ENCODE peak calls at places on chromosomes 2 and 18, in six cellular contexts. H is left ventricle myocardium inferior; R is mammary epithelial cell; G is sigmoid colon; Q is CD4-positive, CD25-positive, alpha-beta regulatory T cell; M is aorta. D is an unnamed sample.

GRCh38 chr2:69628325-69629038 is 15.1 kb downstream of the AAK1 start:
- DNase-seq in H (no peak), R (no peak), G (no peak), Q (peak; percentile 65), M (no peak), D (no peak)

GRCh38 chr2:26479971-26480750 is 2.2 kb upstream of the OTOF start:
- DNase-seq in H (no peak), R (no peak), G (no peak), Q (no peak), M (no peak), D (no peak)

GRCh38 chr2:8548871-8549221 is 133.0 kb upstream of the ID2 start:
- DNase-seq in H (no peak), R (no peak), G (peak; percentile 52), Q (no peak), M (peak; percentile 36), D (no peak)

GRCh38 chr2:151762694-151763093 is 28.4 kb upstream of the NEB start:
- DNase-seq in H (no peak), R (no peak), G (no peak), Q (no peak), M (no peak), D (no peak)

GRCh38 chr2:125696573-125696972 is 959.4 kb upstream of the GYPC start:
- DNase-seq in H (no peak), R (no peak), G (no peak), Q (no peak), M (no peak), D (no peak)

GRCh38 chr2:42856106-42856860 is 63.9 kb upstream of the HAAO start:
- DNase-seq in H (no peak), R (no peak), G (peak; percentile 48), Q (no peak), M (peak; percentile 56), D (peak; percentile 3)

GRCh38 chr18:75072672-75073371 is 136.1 kb downstream of the PTGR3 start:
- DNase-seq in H (no peak), R (no peak), G (peak; percentile 54), Q (no peak), M (no peak), D (no peak)

GRCh38 chr2:73212098-73212447 is 2.0 kb upstream of the SMYD5 start:
- DNase-seq in H (no peak), R (no peak), G (no peak), Q (no peak), M (no peak), D (no peak)

GRCh38 chr2:61029533-61029932 is 11.5 kb upstream of the PUS10 start:
- DNase-seq in H (no peak), R (no peak), G (no peak), Q (no peak), M (no peak), D (no peak)

GRCh38 chr2:119004602-119005001 is 62.6 kb downstream of the MARCO start:
- DNase-seq in H (no peak), R (peak; percentile 81), G (no peak), Q (no peak), M (no peak), D (no peak)

GRCh38 chr2:121372756-121373353 is 87.9 kb upstream of the TFCP2L1 start:
- DNase-seq in H (no peak), R (no peak), G (no peak), Q (no peak), M (no peak), D (no peak)

GRCh38 chr18:41389936-41390667 is 564.9 kb upstream of the PIK3C3 start:
- DNase-seq in H (no peak), R (no peak), G (no peak), Q (no peak), M (no peak), D (no peak)

GRCh38 chr2:137809837-137810236 is 154.4 kb upstream of the HNMT start:
- DNase-seq in H (no peak), R (no peak), G (no peak), Q (no peak), M (no peak), D (no peak)

GRCh38 chr18:58195278-58195721 is 151.3 kb downstream of the NEDD4L start:
- DNase-seq in H (no peak), R (peak; percentile 73), G (peak; percentile 70), Q (peak; percentile 32), M (no peak), D (no peak)

GRCh38 chr2:85009019-85009618 is 38.2 kb downstream of the KCMF1 start:
- DNase-seq in H (no peak), R (no peak), G (no peak), Q (no peak), M (no peak), D (no peak)

GRCh38 chr2:217090024-217090473 is 230.2 kb upstream of the TNP1 start:
- DNase-seq in H (no peak), R (no peak), G (no peak), Q (peak; percentile 38), M (no peak), D (no peak)

GRCh38 chr2:42094114-42094513 is 46.3 kb downstream of the PKDCC start:
- DNase-seq in H (no peak), R (no peak), G (no peak), Q (no peak), M (no peak), D (no peak)

GRCh38 chr2:36562245-36562644 is 35.7 kb downstream of the FEZ2 start:
- DNase-seq in H (no peak), R (no peak), G (no peak), Q (no peak), M (no peak), D (no peak)

GRCh38 chr2:69242651-69243051 is 144.4 kb downstream of the GFPT1 start:
- DNase-seq in H (no peak), R (no peak), G (no peak), Q (no peak), M (no peak), D (no peak)

GRCh38 chr2:143901185-143901842 is 618.6 kb downstream of the ZEB2 start:
- DNase-seq in H (no peak), R (peak; percentile 90), G (no peak), Q (no peak), M (no peak), D (no peak)

GRCh38 chr2:10258726-10259125 is 44.0 kb upstream of the HPCAL1 start:
- DNase-seq in H (peak; percentile 1), R (no peak), G (peak; percentile 40), Q (no peak), M (peak; percentile 15), D (peak; percentile 34)

DNA sequence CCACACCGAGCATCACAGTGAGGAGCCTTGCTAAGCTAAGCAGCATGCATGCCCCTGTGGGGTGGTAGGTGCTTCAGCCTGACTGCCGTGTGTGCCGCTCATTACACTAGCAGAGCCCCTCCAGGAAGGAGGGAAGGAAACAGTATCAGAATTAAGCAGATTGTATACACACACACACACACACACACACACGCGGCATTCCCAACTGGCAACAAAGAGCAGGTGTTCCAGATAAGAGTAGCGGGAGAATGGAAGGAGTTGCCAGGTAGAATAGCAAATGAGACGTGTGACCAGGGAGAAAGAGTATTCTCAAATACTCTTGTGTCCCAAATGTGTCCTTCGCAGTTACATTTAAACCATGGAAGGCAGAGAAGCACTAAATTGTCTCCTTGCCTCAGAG is 47.6 kb upstream of the TTC39C start:
- DNase-seq in H (no peak), R (no peak), G (no peak), Q (no peak), M (no peak), D (no peak)
- H3K9me3 ChIP-seq in H (no peaks in the 10 kb centered on the region), R (no peaks in the 10 kb centered on the region), G (no peaks in the 10 kb centered on the region), Q (no peaks in the 10 kb centered on the region), M (no peaks in the 10 kb centered on the region), D (no peaks in the 10 kb centered on the region)

DNA sequence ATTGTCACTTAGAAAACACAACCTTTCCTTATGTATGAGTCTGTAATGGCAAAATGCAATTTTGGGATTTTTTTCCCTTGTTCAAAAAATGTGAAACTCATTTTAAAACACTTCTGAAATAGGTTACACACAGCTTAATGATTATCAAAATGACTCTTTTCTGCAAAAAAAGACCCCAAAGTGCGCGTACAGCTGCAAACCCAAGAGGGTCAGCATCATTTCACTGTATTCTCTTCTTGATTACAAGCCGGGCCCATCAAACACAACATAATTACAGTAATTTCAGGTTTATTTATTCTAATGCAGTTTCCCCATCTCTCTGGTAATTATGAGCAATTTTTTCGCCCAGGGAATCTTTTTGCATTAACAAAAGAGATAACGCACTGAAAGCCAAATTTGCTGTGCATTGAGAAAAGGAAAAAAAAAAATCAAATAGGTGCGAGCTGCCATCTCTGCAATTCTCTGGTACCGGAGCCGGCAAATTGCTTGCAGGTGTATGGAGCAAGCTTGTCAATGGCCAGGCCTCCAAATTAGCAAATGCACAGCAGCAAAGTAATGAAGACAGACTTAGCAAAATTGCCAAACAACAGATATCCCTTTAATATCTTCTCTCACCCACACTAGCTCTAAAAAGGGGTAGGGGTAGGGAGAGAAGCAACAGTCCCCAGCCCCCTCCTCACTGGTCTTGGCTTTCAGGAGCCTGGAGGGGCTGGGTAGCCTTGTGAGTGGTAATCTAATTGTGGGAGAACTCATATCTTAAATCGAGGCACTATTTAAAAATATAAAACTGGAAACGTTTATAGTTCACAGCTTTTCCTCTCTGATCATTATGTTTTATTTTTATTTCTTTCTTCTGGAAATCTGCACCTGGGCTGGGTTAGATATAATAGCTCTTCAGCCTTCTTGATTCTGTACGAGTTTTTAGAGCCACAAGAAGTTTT is 6.6 kb downstream of the DLX1 start:
- DNase-seq in H (no peak), R (no peak), G (no peak), Q (no peak), M (no peak), D (no peak)
- H3K4me1 ChIP-seq in H (peaks cover 37% of the 10 kb centered on the region), R (peaks cover 26% of the 10 kb centered on the region), G (no peaks in the 10 kb centered on the region), Q (peaks cover 45% of the 10 kb centered on the region), M (no peaks in the 10 kb centered on the region), D (peaks cover 36% of the 10 kb centered on the region)

DNA sequence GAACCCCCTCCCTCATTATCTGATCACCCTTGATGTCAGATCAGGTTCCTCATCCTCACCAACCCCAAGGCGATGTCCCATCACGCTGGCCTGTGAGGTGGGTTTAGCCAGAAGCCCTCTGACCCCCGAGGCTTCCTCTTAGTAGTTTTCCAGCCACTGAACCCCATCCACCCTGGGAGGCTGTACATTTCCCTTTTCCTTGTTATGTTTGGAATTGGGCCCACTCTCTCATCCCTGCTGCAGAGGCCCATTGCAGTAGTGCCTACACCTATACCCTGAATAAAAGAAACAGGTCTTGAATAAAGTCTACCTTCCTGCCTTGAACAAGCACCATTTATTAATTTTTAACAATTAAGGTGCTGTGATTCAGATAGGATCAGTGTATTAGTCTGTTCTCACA is 80.1 kb downstream of the NCAPH start:
- DNase-seq in H (no peak), R (no peak), G (no peak), Q (no peak), M (no peak), D (no peak)
- H3K9me3 ChIP-seq in H (peaks cover 10% of the 10 kb centered on the region), R (no peaks in the 10 kb centered on the region), G (peaks cover 4% of the 10 kb centered on the region), Q (no peaks in the 10 kb centered on the region), M (no peaks in the 10 kb centered on the region), D (peaks cover 3% of the 10 kb centered on the region)

GRCh38 chr2:157952548-157952947 is 76.4 kb upstream of the ACVR1 start:
- DNase-seq in H (no peak), R (no peak), G (no peak), Q (no peak), M (no peak), D (no peak)

GRCh38 chr2:157948856-157949255 is 72.7 kb upstream of the ACVR1 start:
- DNase-seq in H (no peak), R (no peak), G (no peak), Q (no peak), M (no peak), D (no peak)

DNA sequence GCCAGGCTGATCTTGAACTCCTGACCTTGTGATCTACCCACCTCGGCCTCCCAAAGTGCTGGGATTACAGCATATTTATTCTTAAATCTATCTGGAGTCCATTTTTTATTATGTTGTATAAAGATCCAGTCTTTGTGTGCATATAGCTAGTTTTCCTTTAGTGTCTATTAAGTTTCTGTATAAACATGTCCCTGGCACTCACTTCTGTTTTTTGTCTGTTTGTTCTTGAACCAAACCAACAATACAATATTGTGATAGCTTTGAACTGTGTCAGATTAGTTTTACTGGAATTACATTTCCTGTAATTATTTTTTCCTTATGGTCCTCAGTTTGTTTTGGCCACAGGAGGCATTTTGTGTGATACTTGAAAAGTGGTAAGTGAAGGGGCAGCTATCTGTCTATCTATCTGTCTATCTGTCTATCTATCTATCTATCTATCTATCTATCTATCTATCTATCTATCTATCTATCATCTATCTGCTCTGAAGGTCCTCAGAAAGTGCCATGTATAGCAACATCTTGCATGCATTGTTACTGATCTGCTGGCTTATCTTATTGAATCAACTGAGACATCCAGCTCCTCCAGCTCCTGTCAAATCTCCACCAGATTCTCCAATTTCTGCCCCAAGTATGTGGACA is 70.9 kb upstream of the ACVR1 start:
- DNase-seq in H (no peak), R (no peak), G (no peak), Q (no peak), M (no peak), D (no peak)
- H3K4me1 ChIP-seq in H (no peaks in the 10 kb centered on the region), R (no peaks in the 10 kb centered on the region), G (no peaks in the 10 kb centered on the region), Q (no peaks in the 10 kb centered on the region), M (no peaks in the 10 kb centered on the region), D (no peaks in the 10 kb centered on the region)